ENCODE peak calls at places on chromosomes 5 and 9, in six cellular contexts. S, R, J, H, M and P are unnamed samples. For H3K27me3, the result is how much of the 10 kb centered on the place peaks cover.

GRCh38 chr9:136245194-136246150 is at the start of gene QSOX2:
- DNase-seq in S (peak), R (peak), J (peak), H (peak), M (peak), P (peak)

GRCh38 chr9:755454-756381 is 85.8 kb upstream of the DMRT1 start:
- DNase-seq in S (peak), R (peak), J (peak), H (peak), M (no peak), P (no peak)

GRCh38 chr9:123769723-123770122 is 160.2 kb downstream of the DENND1A start:
- DNase-seq in S (no peak), R (no peak), J (no peak), H (no peak), M (no peak), P (peak)

GRCh38 chr9:34991833-34992375 is 2.4 kb downstream of the DNAJB5 start:
- DNase-seq in S (no peak), R (peak), J (peak), H (peak), M (peak), P (peak)

GRCh38 chr9:5593904-5594303 is 35.0 kb upstream of the RIC1 start:
- DNase-seq in S (no peak), R (no peak), J (no peak), H (no peak), M (no peak), P (no peak)

GRCh38 chr9:93198117-93198838 is 14.3 kb downstream of the WNK2 start:
- DNase-seq in S (no peak), R (no peak), J (no peak), H (no peak), M (no peak), P (no peak)

GRCh38 chr5:174724484-174725260 is at the start of gene MSX2:
- DNase-seq in S (peak), R (peak), J (peak), H (peak), M (peak), P (peak)

GRCh38 chr5:82610686-82611085 is 332.5 kb upstream of the RPS23 start:
- DNase-seq in S (no peak), R (no peak), J (no peak), H (no peak), M (no peak), P (no peak)

GRCh38 chr9:79403495-79403894 is 168.3 kb upstream of the TLE4 start:
- DNase-seq in S (no peak), R (no peak), J (no peak), H (no peak), M (no peak), P (no peak)

GRCh38 chr5:111453747-111454146 is 58.6 kb downstream of the STARD4 start:
- DNase-seq in S (peak), R (peak), J (no peak), H (peak), M (no peak), P (no peak)

GRCh38 chr5:179272326-179273073 is 72.8 kb downstream of the ADAMTS2 start:
- DNase-seq in S (no peak), R (no peak), J (no peak), H (no peak), M (no peak), P (peak)

GRCh38 chr5:96957125-96958041 is 21.5 kb downstream of the LNPEP start:
- DNase-seq in S (no peak), R (no peak), J (no peak), H (no peak), M (no peak), P (no peak)

GRCh38 chr5:19927170-19927569 is 60.8 kb downstream of the CDH18 start:
- DNase-seq in S (no peak), R (no peak), J (no peak), H (no peak), M (no peak), P (no peak)

GRCh38 chr5:176371621-176372539 is 6.6 kb downstream of the ARL10 start:
- DNase-seq in S (no peak), R (no peak), J (no peak), H (no peak), M (no peak), P (no peak)

GRCh38 chr5:141960449-141961323 is 2.7 kb upstream of the PCDH12 start:
- DNase-seq in S (peak), R (peak), J (peak), H (peak), M (peak), P (peak)

GRCh38 chr5:171419663-171420428 is 399 bp downstream of the FGF18 start:
- DNase-seq in S (peak), R (peak), J (no peak), H (peak), M (peak), P (peak)

GRCh38 chr9:23153058-23153457 is 673.0 kb downstream of the ELAVL2 start:
- DNase-seq in S (no peak), R (no peak), J (no peak), H (no peak), M (peak), P (no peak)

GRCh38 chr9:137034709-137035506 is 3.0 kb upstream of the FUT7 start:
- DNase-seq in S (peak), R (peak), J (peak), H (peak), M (peak), P (peak)

GRCh38 chr5:177598477-177598876 is 1.5 kb upstream of the B4GALT7 start:
- DNase-seq in S (no peak), R (peak), J (no peak), H (no peak), M (no peak), P (no peak)

GRCh38 chr5:96734871-96735325 is 72.7 kb downstream of the CAST start:
- DNase-seq in S (peak), R (peak), J (no peak), H (peak), M (peak), P (no peak)

GRCh38 chr9:99593621-99594020 is 228.1 kb upstream of the NR4A3 start:
- DNase-seq in S (no peak), R (no peak), J (no peak), H (no peak), M (no peak), P (no peak)
- H2AFZ ChIP-seq in S (no peak), R (no peak), J (no peak), H (no peak), M (no peak), P (no peak)

GRCh38 chr5:476814-477175 is 33.8 kb downstream of the EXOC3 start:
- DNase-seq in S (no peak), R (no peak), J (no peak), H (no peak), M (no peak), P (no peak)

GRCh38 chr5:474826-475661 is 32.1 kb downstream of the EXOC3 start:
- DNase-seq in S (peak), R (peak), J (no peak), H (no peak), M (no peak), P (no peak)

GRCh38 chr5:475704-476101 is 32.7 kb downstream of the EXOC3 start:
- DNase-seq in S (no peak), R (no peak), J (no peak), H (no peak), M (no peak), P (no peak)

GRCh38 chr5:477247-477646 is 34.3 kb downstream of the EXOC3 start:
- DNase-seq in S (no peak), R (no peak), J (no peak), H (no peak), M (no peak), P (no peak)

GRCh38 chr5:476102-476813 is 33.3 kb downstream of the EXOC3 start:
- DNase-seq in S (no peak), R (no peak), J (no peak), H (no peak), M (no peak), P (no peak)
- H3K27me3 ChIP-seq in S (under half), R (under half), J (under half), H (under half), M (under half), P (half or more)

GRCh38 chr9:121678501-121679022 is 27.1 kb downstream of the DAB2IP start:
- DNase-seq in S (no peak), R (no peak), J (no peak), H (no peak), M (no peak), P (no peak)
- H3K4me2 ChIP-seq in S (no peak), R (no peak), J (no peak), H (no peak), M (no peak), P (no peak)

GRCh38 chr9:134889386-134890214 is 9.0 kb downstream of the FCN2 start:
- DNase-seq in S (no peak), R (no peak), J (no peak), H (no peak), M (no peak), P (no peak)
- H2AFZ ChIP-seq in S (no peak), R (no peak), J (no peak), H (no peak), M (no peak), P (no peak)

GRCh38 chr5:144206136-144206535 is 35.5 kb downstream of the KCTD16 start:
- DNase-seq in S (peak), R (peak), J (no peak), H (no peak), M (no peak), P (no peak)

GRCh38 chr5:144203750-144204596 is 33.3 kb downstream of the KCTD16 start:
- DNase-seq in S (peak), R (peak), J (peak), H (peak), M (peak), P (peak)

GRCh38 chr5:144202725-144203124 is 32.1 kb downstream of the KCTD16 start:
- DNase-seq in S (no peak), R (no peak), J (no peak), H (no peak), M (no peak), P (no peak)

GRCh38 chr5:144207875-144208444 is 37.3 kb downstream of the KCTD16 start:
- DNase-seq in S (no peak), R (no peak), J (no peak), H (no peak), M (no peak), P (peak)

DNA sequence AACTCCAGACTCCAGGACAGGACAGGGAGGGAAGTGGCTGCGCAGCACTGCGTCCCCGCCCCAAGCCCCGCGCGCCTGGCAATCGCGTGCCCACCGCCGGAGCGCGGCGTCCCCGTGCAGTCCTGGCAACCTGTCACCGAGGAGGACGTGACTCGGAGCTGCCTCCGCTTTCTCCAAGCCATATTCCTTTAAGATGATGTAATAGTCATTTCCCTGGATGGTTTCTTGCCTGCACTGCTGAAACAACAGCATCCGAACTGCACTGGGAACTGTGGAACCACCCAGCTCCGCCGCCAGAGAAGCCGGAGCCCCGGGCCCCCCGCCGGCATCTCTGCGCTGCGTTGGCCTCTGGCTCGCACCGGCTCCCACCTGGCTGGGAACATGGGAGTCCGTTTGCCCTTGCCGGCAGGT is 34.5 kb downstream of the KCTD16 start:
- DNase-seq in S (peak), R (peak), J (peak), H (peak), M (peak), P (peak)
- H3K27me3 ChIP-seq in S (under half), R (under half), J (under half), H (under half), M (under half), P (under half)

GRCh38 chr9:78013924-78014323 is 17.7 kb downstream of the GNAQ start:
- DNase-seq in S (no peak), R (peak), J (no peak), H (no peak), M (no peak), P (no peak)

GRCh38 chr9:78011037-78011436 is 20.6 kb downstream of the GNAQ start:
- DNase-seq in S (no peak), R (peak), J (no peak), H (no peak), M (no peak), P (no peak)

GRCh38 chr9:78006734-78007133 is 24.9 kb downstream of the GNAQ start:
- DNase-seq in S (no peak), R (no peak), J (no peak), H (no peak), M (no peak), P (no peak)

GRCh38 chr9:78009156-78009555 is 22.5 kb downstream of the GNAQ start:
- DNase-seq in S (no peak), R (no peak), J (no peak), H (no peak), M (no peak), P (no peak)

GRCh38 chr9:78010419-78010818 is 21.2 kb downstream of the GNAQ start:
- DNase-seq in S (no peak), R (no peak), J (no peak), H (no peak), M (no peak), P (no peak)
- H3K4me2 ChIP-seq in S (no peak), R (no peak), J (no peak), H (peak), M (peak), P (no peak)

DNA sequence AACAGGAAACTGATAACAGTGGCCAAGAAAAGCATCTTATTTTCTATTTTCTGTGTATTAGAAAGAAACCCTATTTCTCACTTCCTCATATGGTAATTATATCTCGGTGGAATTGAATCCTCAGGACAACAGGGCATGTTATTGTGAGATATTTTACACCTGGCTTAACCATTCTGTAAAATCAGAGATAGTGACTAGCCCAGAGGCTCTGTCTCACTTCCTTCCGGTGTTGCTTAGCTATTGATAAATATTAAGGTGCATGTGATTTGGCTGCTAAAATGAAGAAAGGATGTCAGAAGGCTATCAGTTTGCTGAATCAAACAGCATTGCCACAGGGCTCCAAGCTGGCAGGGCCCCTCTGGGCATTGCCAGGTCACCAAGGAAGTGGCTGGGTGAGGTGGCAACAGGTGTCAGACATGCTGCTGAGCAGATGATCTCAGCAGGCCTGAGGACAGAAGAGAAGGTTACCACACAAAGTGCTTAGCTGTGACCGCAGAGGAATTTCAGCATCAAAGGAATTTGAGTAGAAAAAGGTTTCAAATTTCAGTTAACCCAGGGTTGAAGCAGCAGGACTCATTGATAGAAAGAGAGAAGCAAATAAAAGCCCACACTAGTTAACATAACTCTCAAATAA is 330.7 kb downstream of the PDE4D start:
- DNase-seq in S (peak), R (peak), J (peak), H (peak), M (peak), P (peak)
- H2AFZ ChIP-seq in S (no peak), R (no peak), J (no peak), H (no peak), M (no peak), P (no peak)

GRCh38 chr5:77840930-77841329 is 64.8 kb upstream of the TBCA start:
- DNase-seq in S (no peak), R (no peak), J (no peak), H (no peak), M (no peak), P (no peak)
- H3K27me3 ChIP-seq in S (under half), R (under half), J (under half), H (under half), M (half or more), P (half or more)